ENCODE peak calls at places on chromosomes 13 and 19, in ten cellular contexts. I, X, R, N, O, J, P, B, A and D are unnamed samples.

GRCh38 chr19:51690359-51691121 is 2.6 kb upstream of the SPACA6 start:
- DNase-seq in I (peak), X (peak), R (peak), N (peak), O (peak), J (peak), P (peak), B (peak), A (peak), D (peak)

GRCh38 chr19:6464070-6464873 is at the start of gene CRB3:
- DNase-seq in I (peak), X (peak), R (peak), N (no peak), O (no peak), J (no peak), P (peak), B (no peak), A (no peak), D (no peak)

GRCh38 chr19:35928507-35928906 is 7.7 kb upstream of the LRFN3 start:
- DNase-seq in I (no peak), X (no peak), R (no peak), N (no peak), O (no peak), J (no peak), P (no peak), B (no peak), A (no peak), D (no peak)

GRCh38 chr19:46863818-46864629 is 3.2 kb downstream of the ARHGAP35 start:
- DNase-seq in I (peak), X (no peak), R (no peak), N (peak), O (peak), J (peak), P (peak), B (peak), A (no peak), D (peak)

GRCh38 chr13:51644649-51645048 is 60.4 kb downstream of the WDFY2 start:
- DNase-seq in I (no peak), X (no peak), R (no peak), N (no peak), O (peak), J (peak), P (no peak), B (peak), A (no peak), D (peak)

GRCh38 chr13:50914848-50915247 is 5.3 kb downstream of the RNASEH2B start:
- DNase-seq in I (no peak), X (no peak), R (no peak), N (no peak), O (peak), J (peak), P (no peak), B (peak), A (no peak), D (peak)

GRCh38 chr19:10861118-10861651 is 10.2 kb upstream of the CARM1 start:
- DNase-seq in I (no peak), X (no peak), R (peak), N (peak), O (no peak), J (peak), P (peak), B (no peak), A (no peak), D (peak)

GRCh38 chr19:17872251-17873001 is 681 bp downstream of the SLC5A5 start:
- DNase-seq in I (no peak), X (no peak), R (peak), N (no peak), O (no peak), J (no peak), P (no peak), B (no peak), A (no peak), D (no peak)

GRCh38 chr13:30982506-30982905 is 50.0 kb downstream of the TEX26 start:
- DNase-seq in I (no peak), X (no peak), R (no peak), N (no peak), O (no peak), J (no peak), P (no peak), B (no peak), A (no peak), D (no peak)

GRCh38 chr19:7482584-7483439 is 6.0 kb downstream of the PEX11G start:
- DNase-seq in I (no peak), X (peak), R (no peak), N (no peak), O (no peak), J (no peak), P (peak), B (no peak), A (no peak), D (no peak)

GRCh38 chr13:33721719-33722118 is 96.2 kb upstream of the RFC3 start:
- DNase-seq in I (no peak), X (no peak), R (no peak), N (peak), O (peak), J (peak), P (no peak), B (peak), A (no peak), D (peak)

GRCh38 chr13:98649861-98650260 is 73.0 kb upstream of the STK24 start:
- DNase-seq in I (no peak), X (no peak), R (no peak), N (no peak), O (no peak), J (no peak), P (no peak), B (no peak), A (no peak), D (no peak)

GRCh38 chr13:80011448-80012212 is 329.3 kb downstream of the SPRY2 start:
- DNase-seq in I (no peak), X (no peak), R (no peak), N (no peak), O (no peak), J (no peak), P (peak), B (no peak), A (no peak), D (peak)

GRCh38 chr13:99214232-99214631 is 13.6 kb downstream of the UBAC2 start:
- DNase-seq in I (no peak), X (no peak), R (no peak), N (no peak), O (no peak), J (no peak), P (no peak), B (no peak), A (no peak), D (no peak)

GRCh38 chr19:362154-362553 is 17.6 kb upstream of the MIER2 start:
- DNase-seq in I (no peak), X (no peak), R (no peak), N (no peak), O (no peak), J (no peak), P (no peak), B (no peak), A (no peak), D (no peak)

GRCh38 chr13:44272692-44273091 is 100.9 kb upstream of the SERP2 start:
- DNase-seq in I (no peak), X (no peak), R (no peak), N (no peak), O (peak), J (peak), P (no peak), B (peak), A (no peak), D (no peak)

GRCh38 chr19:44747739-44748425 is 626 bp upstream of the BCL3 start:
- DNase-seq in I (no peak), X (peak), R (no peak), N (peak), O (peak), J (peak), P (peak), B (peak), A (no peak), D (peak)

GRCh38 chr19:55289117-55289796 is 5.5 kb downstream of the BRSK1 start:
- DNase-seq in I (no peak), X (no peak), R (no peak), N (no peak), O (no peak), J (no peak), P (no peak), B (no peak), A (no peak), D (no peak)

GRCh38 chr13:79998386-79998785 is 342.5 kb downstream of the SPRY2 start:
- DNase-seq in I (no peak), X (no peak), R (no peak), N (no peak), O (no peak), J (no peak), P (no peak), B (no peak), A (no peak), D (no peak)

GRCh38 chr13:56351041-56351440 is 789.7 kb upstream of the PRR20A start:
- DNase-seq in I (no peak), X (no peak), R (no peak), N (peak), O (no peak), J (no peak), P (no peak), B (no peak), A (no peak), D (no peak)

GRCh38 chr19:35404879-35405622 is 34.2 kb downstream of the GPR42 start:
- DNase-seq in I (no peak), X (peak), R (no peak), N (no peak), O (peak), J (peak), P (no peak), B (peak), A (peak), D (peak)

GRCh38 chr13:28983661-28984060 is 163.5 kb downstream of the MTUS2 start:
- DNase-seq in I (no peak), X (no peak), R (no peak), N (peak), O (no peak), J (no peak), P (no peak), B (no peak), A (no peak), D (no peak)

GRCh38 chr13:28984326-28984725 is 164.2 kb downstream of the MTUS2 start:
- DNase-seq in I (no peak), X (no peak), R (no peak), N (no peak), O (no peak), J (no peak), P (no peak), B (no peak), A (no peak), D (no peak)

GRCh38 chr13:28981530-28981929 is 161.4 kb downstream of the MTUS2 start:
- DNase-seq in I (no peak), X (no peak), R (no peak), N (no peak), O (no peak), J (no peak), P (no peak), B (no peak), A (no peak), D (no peak)

DNA sequence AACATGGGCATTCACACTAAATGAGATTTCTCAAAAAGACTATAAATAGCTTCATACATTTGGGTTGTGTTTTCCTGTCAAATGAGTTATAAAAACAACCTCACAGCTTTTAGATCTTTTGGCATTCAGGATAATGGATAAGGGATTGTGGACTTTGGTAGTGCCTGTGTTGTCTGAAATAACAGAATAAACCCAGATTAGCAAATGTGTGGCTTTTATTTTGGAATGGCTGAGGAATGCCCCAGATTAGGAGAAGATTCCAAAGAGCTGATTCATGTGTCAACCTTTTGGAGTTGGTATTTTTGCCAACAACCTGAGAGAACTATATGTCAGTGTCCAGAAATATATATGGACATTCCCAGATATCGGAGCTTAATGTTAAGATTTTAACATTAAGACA is 164.7 kb downstream of the MTUS2 start:
- DNase-seq in I (no peak), X (no peak), R (no peak), N (no peak), O (no peak), J (no peak), P (no peak), B (no peak), A (no peak), D (peak)
- H3K4me3 ChIP-seq in I (no peak), X (no peak), R (no peak), N (no peak), O (no peak), J (no peak), P (no peak), B (no peak), A (no peak), D (no peak)

DNA sequence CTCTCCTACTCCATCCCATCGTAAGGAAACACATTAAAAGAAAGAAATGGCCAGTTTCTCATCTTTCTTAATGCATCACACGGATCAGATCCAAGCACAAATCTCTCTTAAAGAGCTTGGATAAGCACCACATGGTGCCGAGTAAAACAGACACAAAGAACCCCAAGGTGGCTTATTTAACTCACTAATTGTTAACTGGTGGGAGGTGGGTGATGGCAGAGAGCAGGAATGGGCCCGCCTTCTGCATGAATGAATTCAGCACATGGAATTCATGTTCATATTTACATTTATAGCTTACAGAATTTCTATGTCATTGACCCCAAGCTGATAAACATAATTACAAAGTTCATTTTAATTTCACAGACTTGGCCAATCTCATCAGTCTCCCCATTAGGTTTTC is 89.9 kb downstream of the MZT1 start:
- DNase-seq in I (no peak), X (no peak), R (no peak), N (no peak), O (no peak), J (no peak), P (no peak), B (no peak), A (no peak), D (no peak)
- H3K4me3 ChIP-seq in I (no peak), X (no peak), R (no peak), N (no peak), O (no peak), J (no peak), P (no peak), B (no peak), A (no peak), D (no peak)

GRCh38 chr19:19160489-19161035 is 9.5 kb downstream of the MEF2B start:
- DNase-seq in I (no peak), X (no peak), R (no peak), N (no peak), O (no peak), J (no peak), P (no peak), B (no peak), A (no peak), D (no peak)
- H3K4me3 ChIP-seq in I (no peak), X (no peak), R (no peak), N (no peak), O (no peak), J (no peak), P (no peak), B (no peak), A (no peak), D (no peak)

DNA sequence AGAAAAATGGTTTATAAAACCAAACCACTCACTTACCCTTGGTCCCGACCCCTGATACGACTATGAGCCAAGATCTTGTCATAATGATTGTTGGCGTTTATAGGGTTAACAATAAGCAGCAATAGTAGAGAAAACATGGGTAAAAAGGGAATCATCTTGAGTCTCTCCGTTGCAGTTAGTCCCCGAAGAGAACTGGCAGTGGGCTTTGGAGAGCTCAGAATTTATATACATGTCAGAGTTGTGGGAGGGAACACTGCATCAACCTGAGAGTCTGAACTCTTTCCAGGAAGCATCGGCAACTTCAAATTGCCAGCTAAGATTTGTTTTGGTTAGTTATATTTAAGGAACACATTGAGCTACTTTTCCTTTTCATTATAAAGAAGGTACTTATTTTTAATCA is at the start of gene POSTN:
- DNase-seq in I (no peak), X (no peak), R (no peak), N (peak), O (peak), J (no peak), P (no peak), B (peak), A (no peak), D (peak)
- H3K4me3 ChIP-seq in I (no peak), X (no peak), R (no peak), N (no peak), O (peak), J (peak), P (no peak), B (peak), A (no peak), D (no peak)

DNA sequence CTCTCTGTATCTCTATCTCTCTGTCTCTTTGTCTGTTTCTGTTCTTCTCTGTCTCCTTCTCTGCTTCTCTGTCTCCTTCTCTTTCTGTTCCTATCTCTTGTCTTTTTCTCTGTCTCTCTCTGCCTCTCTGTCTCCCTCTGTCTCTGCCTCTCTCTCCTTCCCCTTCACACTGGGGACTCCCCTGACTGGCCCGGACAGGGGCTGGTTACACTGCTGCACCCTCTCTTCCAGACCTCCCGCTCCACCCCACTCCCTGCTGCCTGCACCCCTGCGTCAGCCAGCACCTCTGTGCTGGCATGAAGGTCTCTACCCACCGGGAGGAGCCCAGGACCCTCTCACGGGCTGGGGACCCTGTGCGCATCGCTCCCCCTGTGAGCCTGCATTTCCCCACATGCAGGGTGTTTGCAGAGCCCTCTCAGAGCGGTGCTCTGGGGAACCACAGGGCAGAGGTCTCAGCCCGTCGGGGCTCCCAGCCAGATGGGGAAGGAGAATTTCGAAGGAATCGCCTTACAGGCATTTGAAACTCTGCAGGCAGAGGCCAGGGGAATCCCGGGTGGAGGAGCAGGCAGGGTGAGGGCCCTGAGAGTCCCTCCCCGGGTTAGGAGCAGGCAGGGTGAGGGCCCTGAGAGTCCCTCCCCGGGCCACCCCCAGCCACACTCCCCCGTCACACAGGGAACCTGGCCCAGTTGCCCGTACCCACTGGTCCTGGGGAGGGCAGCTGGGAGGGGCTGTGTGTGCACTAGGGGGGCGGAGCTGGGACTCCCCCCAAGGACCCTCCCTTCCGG is 16.1 kb upstream of the TCF3 start:
- DNase-seq in I (no peak), X (no peak), R (no peak), N (peak), O (no peak), J (no peak), P (no peak), B (no peak), A (no peak), D (peak)
- H3K4me3 ChIP-seq in I (no peak), X (no peak), R (no peak), N (no peak), O (no peak), J (no peak), P (no peak), B (no peak), A (peak), D (no peak)

GRCh38 chr19:16141043-16141442 is 2.4 kb upstream of the HSH2D start:
- DNase-seq in I (no peak), X (no peak), R (no peak), N (no peak), O (no peak), J (no peak), P (no peak), B (no peak), A (no peak), D (no peak)

GRCh38 chr19:16139752-16140151 is 3.7 kb upstream of the HSH2D start:
- DNase-seq in I (no peak), X (no peak), R (no peak), N (no peak), O (no peak), J (no peak), P (no peak), B (no peak), A (no peak), D (no peak)

GRCh38 chr19:16144216-16144581 is 714 bp downstream of the HSH2D start:
- DNase-seq in I (no peak), X (no peak), R (no peak), N (no peak), O (no peak), J (no peak), P (no peak), B (no peak), A (no peak), D (no peak)

GRCh38 chr19:16143399-16144215 is at the start of gene HSH2D:
- DNase-seq in I (peak), X (peak), R (peak), N (no peak), O (no peak), J (no peak), P (no peak), B (no peak), A (no peak), D (no peak)

GRCh38 chr19:16142032-16142580 is 1.4 kb upstream of the HSH2D start:
- DNase-seq in I (no peak), X (no peak), R (no peak), N (no peak), O (no peak), J (no peak), P (no peak), B (no peak), A (no peak), D (no peak)
- H3K4me3 ChIP-seq in I (no peak), X (no peak), R (no peak), N (no peak), O (no peak), J (no peak), P (no peak), B (no peak), A (no peak), D (no peak)

GRCh38 chr13:26249551-26249950 is 4.4 kb upstream of the CDK8 start:
- DNase-seq in I (no peak), X (no peak), R (no peak), N (no peak), O (no peak), J (no peak), P (no peak), B (no peak), A (no peak), D (no peak)

GRCh38 chr13:26247011-26247410 is 6.9 kb upstream of the CDK8 start:
- DNase-seq in I (no peak), X (no peak), R (no peak), N (no peak), O (no peak), J (no peak), P (no peak), B (no peak), A (no peak), D (no peak)

GRCh38 chr13:26253262-26253786 is 605 bp upstream of the CDK8 start:
- DNase-seq in I (no peak), X (no peak), R (no peak), N (no peak), O (no peak), J (no peak), P (no peak), B (no peak), A (no peak), D (no peak)

GRCh38 chr13:26246154-26246553 is 7.8 kb upstream of the CDK8 start:
- DNase-seq in I (no peak), X (no peak), R (no peak), N (no peak), O (peak), J (no peak), P (no peak), B (no peak), A (no peak), D (no peak)

DNA sequence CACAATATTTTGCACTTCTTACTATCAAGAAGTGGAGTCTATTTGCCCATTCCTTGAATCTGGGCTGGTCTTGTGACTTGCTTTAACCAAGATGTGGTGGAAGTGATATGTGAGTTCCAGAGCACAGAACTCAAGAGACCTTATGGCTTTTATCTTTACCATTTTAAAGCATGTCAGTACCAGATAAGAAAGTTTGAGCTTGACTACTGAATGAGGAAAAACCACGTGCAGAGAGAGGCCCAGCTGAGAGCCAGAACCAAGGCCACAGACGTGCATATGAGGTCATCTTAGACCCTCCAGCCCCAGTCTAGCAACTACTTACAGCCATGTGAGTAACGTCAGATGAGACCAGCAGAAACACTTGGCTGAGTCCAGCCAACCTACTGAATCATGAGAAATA is 6.3 kb upstream of the CDK8 start:
- DNase-seq in I (no peak), X (no peak), R (no peak), N (peak), O (peak), J (no peak), P (no peak), B (no peak), A (no peak), D (no peak)
- H3K4me3 ChIP-seq in I (no peak), X (no peak), R (no peak), N (no peak), O (no peak), J (no peak), P (no peak), B (no peak), A (no peak), D (no peak)